ENCODE peak calls at places on chromosomes 16 and 17, in seven cellular contexts. V is OCI-LY7, M is colonic mucosa, B is heart left ventricle, F is MM.1S, P is prostate gland, C is neuronal stem cell. O is an unnamed sample.
A peak's percentile ranks its signal among the peaks of the same experiment; 100 is the strongest.

GRCh38 chr16:2520784-2521577 is 810 bp downstream of the AMDHD2 start:
- DNase-seq in B (peak; percentile 54), V (peak; percentile 57), M (no peak), C (no peak), P (no peak), F (peak; percentile 78), O (peak; percentile 84)

GRCh38 chr16:11265124-11265523 is 4.0 kb downstream of the TNP2 start:
- DNase-seq in P (no peak), M (no peak), V (no peak), B (no peak), C (no peak), F (no peak), O (no peak)

GRCh38 chr16:22014271-22014873 is 6.5 kb downstream of the MOSMO start:
- DNase-seq in C (no peak), F (peak; percentile 38), P (no peak), B (no peak), V (peak; percentile 52), M (no peak), O (no peak)

GRCh38 chr16:89484923-89485679 is 5.3 kb downstream of the ANKRD11 start:
- DNase-seq in C (no peak), B (no peak), M (no peak), F (peak; percentile 46), V (peak; percentile 64), P (no peak), O (no peak)

GRCh38 chr17:32275060-32276042 is 9.7 kb downstream of the RHBDL3 start:
- DNase-seq in F (no peak), P (no peak), B (peak; percentile 68), C (no peak), M (no peak), V (no peak), O (no peak)

GRCh38 chr16:12391974-12392373 is 411.7 kb downstream of the CPPED1 start:
- DNase-seq in V (no peak), F (no peak), M (no peak), B (no peak), C (no peak), P (no peak), O (no peak)

GRCh38 chr17:80859004-80859941 is 132.4 kb upstream of the CHMP6 start:
- DNase-seq in F (no peak), C (no peak), V (no peak), B (peak; percentile 79), P (peak; percentile 30), M (peak; percentile 43), O (no peak)

GRCh38 chr17:7590743-7591142 is 849 bp upstream of the SOX15 start:
- DNase-seq in C (peak; percentile 74), P (no peak), F (no peak), V (no peak), M (no peak), B (peak; percentile 24), O (no peak)

GRCh38 chr17:31433091-31433790 is 41.8 kb downstream of the RAB11FIP4 start:
- DNase-seq in V (no peak), F (peak; percentile 72), M (no peak), C (no peak), P (no peak), B (no peak), O (peak; percentile 40)

GRCh38 chr16:24838554-24839266 is 7.1 kb upstream of the SLC5A11 start:
- DNase-seq in C (no peak), F (no peak), P (no peak), M (peak; percentile 25), V (no peak), B (no peak), O (no peak)

GRCh38 chr17:42135664-42136653 is 13.4 kb downstream of the HSPB9 start:
- DNase-seq in V (peak; percentile 71), M (peak; percentile 92), P (no peak), C (no peak), F (no peak), B (peak; percentile 88), O (no peak)

GRCh38 chr16:28042856-28043255 is 20.7 kb downstream of the GSG1L start:
- DNase-seq in C (no peak), P (no peak), B (no peak), M (no peak), F (no peak), V (no peak), O (no peak)

GRCh38 chr17:72111374-72111773 is 9.4 kb upstream of the SOX9 start:
- DNase-seq in M (peak; percentile 43), V (no peak), B (no peak), F (no peak), P (no peak), C (no peak), O (no peak)

GRCh38 chr16:89297156-89297869 is 79.8 kb downstream of the ZNF778 start:
- DNase-seq in P (no peak), V (no peak), B (no peak), C (no peak), F (no peak), M (no peak), O (peak; percentile 28)

GRCh38 chr17:56638536-56639177 is 45.2 kb downstream of the NOG start:
- DNase-seq in P (no peak), V (no peak), M (no peak), C (no peak), F (no peak), B (no peak), O (no peak)

GRCh38 chr16:59849716-59850115 is 1115.6 kb upstream of the GOT2 start:
- DNase-seq in C (no peak), B (no peak), M (no peak), V (no peak), P (no peak), F (no peak), O (no peak)
- H3K27ac ChIP-seq in C (no peak overlapping the region), B (no peak overlapping the region), M (no peak overlapping the region), V (no peak overlapping the region), P (no peak overlapping the region), F (no peak overlapping the region), O (no peak overlapping the region)

GRCh38 chr16:35564148-35564547 is 2104.7 kb downstream of the TP53TG3F start:
- DNase-seq in C (no peak), F (no peak), B (no peak), P (no peak), M (no peak), V (no peak), O (no peak)
- H3K9me3 ChIP-seq in C (no peaks in the 10 kb centered on the region), F (no peaks in the 10 kb centered on the region), B (no peaks in the 10 kb centered on the region), P (no peaks in the 10 kb centered on the region), M (no peaks in the 10 kb centered on the region), V (no peaks in the 10 kb centered on the region), O (no peaks in the 10 kb centered on the region)

DNA sequence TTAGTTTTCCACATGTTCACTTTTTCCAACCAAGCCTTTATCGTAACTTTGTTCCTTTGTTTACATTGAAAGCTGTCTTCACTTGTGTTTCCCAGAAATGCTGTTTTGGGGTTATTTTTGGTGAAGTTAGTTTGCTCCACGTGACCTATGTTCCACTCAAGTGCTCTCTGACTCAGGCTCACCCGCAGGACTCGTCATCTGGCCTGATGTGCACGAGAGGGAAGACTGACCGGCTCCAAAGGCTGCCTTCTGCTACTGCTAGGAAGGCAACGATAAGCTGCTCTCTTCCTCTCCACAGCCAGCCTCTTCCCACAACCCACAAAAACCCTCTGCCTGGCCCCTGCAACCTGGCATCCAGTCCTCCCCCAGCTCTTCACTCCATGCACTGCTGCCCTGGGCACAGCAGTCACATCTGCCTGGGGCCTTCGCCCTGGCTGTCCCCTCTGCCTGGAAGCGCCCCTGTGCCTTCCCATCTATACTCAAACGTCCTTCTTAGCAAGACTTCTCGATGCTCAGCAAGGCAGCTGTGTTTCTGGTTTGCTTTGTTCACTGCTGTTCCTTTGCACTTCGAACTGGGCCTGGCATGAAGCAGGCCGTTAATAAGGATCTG is 28.0 kb downstream of the ZCCHC14 start:
- DNase-seq in F (no peak), V (no peak), M (peak; percentile 58), C (no peak), P (no peak), B (peak; percentile 83), O (no peak)
- H3K4me1 ChIP-seq in F (no peaks in the 10 kb centered on the region), V (peaks cover 15% of the 10 kb centered on the region), M (peaks cover 26% of the 10 kb centered on the region), C (peaks cover 18% of the 10 kb centered on the region), P (peaks cover 3% of the 10 kb centered on the region), B (peaks cover 71% of the 10 kb centered on the region), O (peaks cover 42% of the 10 kb centered on the region)

GRCh38 chr16:29922326-29922725 is 3.7 kb downstream of the KCTD13 start:
- DNase-seq in C (no peak), V (no peak), F (no peak), B (no peak), P (no peak), M (no peak), O (no peak)
- H3K27ac ChIP-seq in C (no peak overlapping the region), V (no peak overlapping the region), F (no peak overlapping the region), B (no peak overlapping the region), P (no peak overlapping the region), M (no peak overlapping the region), O (no peak overlapping the region)

GRCh38 chr17:22301353-22301745 is 609.0 kb downstream of the KCNJ18 start:
- DNase-seq in V (no peak), M (no peak), P (no peak), C (no peak), B (no peak), F (no peak), O (no peak)
- H3K9me3 ChIP-seq in V (no peaks in the 10 kb centered on the region), M (no peaks in the 10 kb centered on the region), P (no peaks in the 10 kb centered on the region), C (no peaks in the 10 kb centered on the region), B (no peaks in the 10 kb centered on the region), F (no peaks in the 10 kb centered on the region), O (no peaks in the 10 kb centered on the region)

DNA sequence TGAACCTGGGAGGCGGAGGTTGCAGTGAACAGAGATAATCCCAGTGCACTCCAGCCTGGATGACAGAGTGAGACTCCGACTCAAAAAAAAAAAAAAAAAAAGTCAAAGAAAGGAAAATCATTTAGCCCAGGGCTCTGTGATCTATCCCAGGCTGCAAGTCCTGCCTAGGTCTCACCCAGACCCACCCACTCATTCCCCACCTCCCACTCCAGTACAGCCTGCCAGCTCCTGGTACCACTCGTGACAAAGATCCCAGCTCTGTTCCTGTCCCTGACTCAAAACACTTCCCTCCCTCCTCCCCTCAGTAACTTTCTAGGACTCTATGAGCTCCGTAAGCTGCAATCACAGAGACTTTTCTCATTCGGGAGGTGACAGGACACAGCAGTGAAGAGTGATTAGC is 28.0 kb upstream of the MRPS23 start:
- DNase-seq in P (no peak), F (no peak), V (no peak), M (no peak), C (no peak), B (no peak), O (no peak)
- H3K4me1 ChIP-seq in P (peaks cover 24% of the 10 kb centered on the region), F (peaks cover 30% of the 10 kb centered on the region), V (peaks cover 16% of the 10 kb centered on the region), M (peaks cover 6% of the 10 kb centered on the region), C (peaks cover 33% of the 10 kb centered on the region), B (peaks cover 90% of the 10 kb centered on the region), O (peaks cover 22% of the 10 kb centered on the region)

GRCh38 chr16:48115299-48115698 is 40.5 kb downstream of the ABCC12 start:
- DNase-seq in B (no peak), F (no peak), C (no peak), V (no peak), M (no peak), P (no peak), O (no peak)
- H3K27ac ChIP-seq in B (no peak overlapping the region), F (no peak overlapping the region), C (no peak overlapping the region), V (no peak overlapping the region), M (no peak overlapping the region), P (no peak overlapping the region), O (no peak overlapping the region)

GRCh38 chr16:35102780-35103403 is 1643.5 kb downstream of the TP53TG3F start:
- DNase-seq in B (no peak), C (no peak), V (peak; percentile 3), F (no peak), P (no peak), M (no peak), O (no peak)
- H3K9me3 ChIP-seq in B (peaks cover 7% of the 10 kb centered on the region), C (no peaks in the 10 kb centered on the region), V (no peaks in the 10 kb centered on the region), F (no peaks in the 10 kb centered on the region), P (no peaks in the 10 kb centered on the region), M (no peaks in the 10 kb centered on the region), O (no peaks in the 10 kb centered on the region)

O was measured in CD4-positive, alpha-beta memory T cell.